ENCODE peak calls at places on chromosome 22, in eight cellular contexts. P is fibroblast of lung, T is sigmoid colon, Y is brain microvascular endothelial cell, H is progenitor cell of endocrine pancreas, R is WTC11, B is dorsolateral prefrontal cortex, I is left ventricle myocardium inferior. M is an unnamed sample.

GRCh38 chr22:43796567-43796966 is 15.5 kb downstream of the EFCAB6 start:
- DNase-seq in P (peak; percentile 72), T (no peak), Y (peak; percentile 34), H (no peak), R (no peak), B (peak; percentile 51), I (no peak), M (peak; percentile 26)

GRCh38 chr22:26398741-26399153 is 30.3 kb upstream of the ASPHD2 start:
- DNase-seq in P (peak; percentile 70), T (peak; percentile 72), Y (peak; percentile 73), H (no peak), R (peak; percentile 55), B (peak; percentile 79), I (peak; percentile 16), M (peak; percentile 69)

GRCh38 chr22:20418211-20418788 is 19.3 kb downstream of the SCARF2 start:
- DNase-seq in P (peak; percentile 84), T (peak; percentile 96), Y (peak; percentile 66), H (peak; percentile 55), R (peak; percentile 83), B (peak; percentile 70), I (peak; percentile 84), M (peak; percentile 81)

GRCh38 chr22:36374603-36375024 is 13.2 kb downstream of the MYH9 start:
- DNase-seq in P (no peak), T (no peak), Y (no peak), H (no peak), R (no peak), B (no peak), I (no peak), M (peak; percentile 56)

GRCh38 chr22:43228330-43228729 is 41.4 kb upstream of the TTLL12 start:
- DNase-seq in P (peak; percentile 15), T (no peak), Y (peak; percentile 25), H (no peak), R (peak; percentile 84), B (no peak), I (no peak), M (no peak)

GRCh38 chr22:36863979-36864378 is 3.2 kb downstream of the NCF4 start:
- DNase-seq in P (no peak), T (no peak), Y (no peak), H (no peak), R (no peak), B (no peak), I (no peak), M (no peak)

GRCh38 chr22:38873469-38874411 is 1.7 kb upstream of the CBX6 start:
- DNase-seq in P (no peak), T (peak; percentile 53), Y (no peak), H (no peak), R (no peak), B (no peak), I (no peak), M (no peak)

GRCh38 chr22:36399473-36399780 is 11.7 kb upstream of the MYH9 start:
- DNase-seq in P (no peak), T (no peak), Y (no peak), H (no peak), R (no peak), B (no peak), I (no peak), M (no peak)

GRCh38 chr22:20128902-20129746 is 2.5 kb upstream of the ZDHHC8 start:
- DNase-seq in P (peak; percentile 26), T (no peak), Y (peak; percentile 43), H (no peak), R (peak; percentile 65), B (no peak), I (no peak), M (peak; percentile 33)

GRCh38 chr22:32144875-32145274 is 14.2 kb downstream of the C22orf42 start:
- DNase-seq in P (no peak), T (no peak), Y (no peak), H (no peak), R (no peak), B (no peak), I (no peak), M (no peak)

GRCh38 chr22:28019881-28020861 is 101.1 kb upstream of the PITPNB start:
- DNase-seq in P (peak; percentile 68), T (peak; percentile 90), Y (peak; percentile 64), H (peak; percentile 66), R (peak; percentile 89), B (peak; percentile 74), I (peak; percentile 78), M (peak; percentile 52)

GRCh38 chr22:26702906-26703830 is 45.8 kb downstream of the MIAT start:
- DNase-seq in P (peak; percentile 77), T (no peak), Y (no peak), H (no peak), R (no peak), B (no peak), I (no peak), M (peak; percentile 64)

GRCh38 chr22:46379301-46379930 is 43.9 kb downstream of the TRMU start:
- DNase-seq in P (no peak), T (no peak), Y (no peak), H (no peak), R (no peak), B (no peak), I (no peak), M (no peak)
- TF ChIP-seq CTCF in P (no peak), T (no peak), Y (no peak), H (no peak), R (no peak), B (no peak), I (no peak), M (no peak)

GRCh38 chr22:22878801-22879674 is 8.6 kb upstream of the IGLL5 start:
- DNase-seq in P (no peak), T (no peak), Y (no peak), H (no peak), R (no peak), B (no peak), I (no peak), M (no peak)
- TF ChIP-seq CTCF in P (no peak), T (no peak), Y (no peak), H (peak; percentile 7), R (no peak), B (no peak), I (no peak), M (peak; percentile 28)

DNA sequence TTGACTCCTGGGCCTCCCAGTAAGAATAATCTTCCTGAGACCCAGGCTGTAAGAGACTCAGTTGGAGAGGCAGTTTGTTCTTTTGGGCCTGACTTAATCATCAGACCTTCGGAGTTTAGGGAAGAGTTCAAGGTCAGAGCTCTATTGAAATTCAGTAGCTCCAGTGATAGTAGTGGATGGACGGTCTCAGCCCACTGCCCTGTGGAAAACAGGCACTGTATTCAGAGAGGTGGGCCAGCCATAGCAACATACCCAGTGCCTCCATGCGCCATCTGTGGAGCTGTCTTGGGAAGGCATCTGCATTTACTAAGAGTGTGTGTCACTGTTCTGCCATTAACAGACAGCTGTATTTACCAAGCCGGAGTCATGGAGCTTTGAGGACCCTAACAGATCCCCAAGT is 2.9 kb downstream of the SMARCB1 start:
- DNase-seq in P (no peak), T (no peak), Y (no peak), H (no peak), R (no peak), B (no peak), I (no peak), M (no peak)
- TF ChIP-seq CTCF in P (no peak), T (no peak), Y (peak; percentile 26), H (no peak), R (no peak), B (peak; percentile 17), I (no peak), M (no peak)

GRCh38 chr22:48576333-48577013 is 1251.2 kb downstream of the BRD1 start:
- DNase-seq in P (no peak), T (no peak), Y (no peak), H (peak; percentile 72), R (peak; percentile 67), B (peak; percentile 41), I (no peak), M (no peak)
- TF ChIP-seq CTCF in P (no peak), T (peak; percentile 45), Y (peak; percentile 12), H (peak; percentile 77), R (no peak), B (peak; percentile 81), I (peak; percentile 57), M (no peak)

GRCh38 chr22:47168900-47169800 is 406.7 kb downstream of the TBC1D22A start:
- DNase-seq in P (no peak), T (peak; percentile 46), Y (no peak), H (no peak), R (peak; percentile 68), B (peak; percentile 26), I (no peak), M (no peak)
- TF ChIP-seq CTCF in P (peak; percentile 33), T (no peak), Y (peak; percentile 53), H (peak; percentile 32), R (peak; percentile 32), B (peak; percentile 38), I (peak; percentile 46), M (peak; percentile 64)

GRCh38 chr22:17741866-17742527 is 32.3 kb downstream of the BID start:
- DNase-seq in P (no peak), T (no peak), Y (no peak), H (no peak), R (no peak), B (no peak), I (no peak), M (no peak)
- TF ChIP-seq CTCF in P (no peak), T (no peak), Y (no peak), H (no peak), R (no peak), B (no peak), I (no peak), M (no peak)

M was measured in HFFc6.